ENCODE peak calls at places on chromosomes 4 and X, in eight cellular contexts. M is EH, H is NCI-H748 treated with DMSO at 0.1 percent for 48 hours, R is mesenteric fat pad, S is SJSA1, T is right lobe of liver, F is HT1080, W is NCI-H187 treated with DMSO at 0.1 percent for 48 hours. J is an unnamed sample.

GRCh38 chr4:147830102-147830463 is 98.2 kb downstream of the ARHGAP10 start:
- DNase-seq in M (no peak), H (no peak), R (no peak), S (no peak), T (no peak), F (no peak), W (no peak), J (no peak)

GRCh38 chrX:134374294-134374693 is 85.7 kb upstream of the HPRT1 start:
- DNase-seq in M (no peak), H (no peak), R (no peak), S (peak), T (no peak), F (no peak), W (no peak), J (no peak)

GRCh38 chr4:186946682-186947294 is 223.1 kb upstream of the FAT1 start:
- DNase-seq in M (no peak), H (peak), R (no peak), S (peak), T (no peak), F (peak), W (no peak), J (peak)

GRCh38 chr4:85486425-85487101 is 11.6 kb downstream of the ARHGAP24 start:
- DNase-seq in M (peak), H (no peak), R (no peak), S (no peak), T (no peak), F (no peak), W (no peak), J (peak)

GRCh38 chrX:150934453-150934852 is 36.0 kb upstream of the CD99L2 start:
- DNase-seq in M (peak), H (no peak), R (no peak), S (no peak), T (no peak), F (peak), W (no peak), J (no peak)

GRCh38 chr4:123232439-123232838 is 164.2 kb upstream of the SPRY1 start:
- DNase-seq in M (peak), H (no peak), R (no peak), S (no peak), T (no peak), F (no peak), W (no peak), J (peak)

GRCh38 chr4:173991814-173992213 is 291.7 kb downstream of the FBXO8 start:
- DNase-seq in M (no peak), H (no peak), R (no peak), S (no peak), T (no peak), F (no peak), W (no peak), J (no peak)

GRCh38 chr4:104421576-104421975 is 73.1 kb downstream of the CXXC4 start:
- DNase-seq in M (no peak), H (no peak), R (no peak), S (no peak), T (no peak), F (no peak), W (no peak), J (no peak)

GRCh38 chr4:1676605-1677525 is 7.2 kb downstream of the FAM53A start:
- DNase-seq in M (no peak), H (no peak), R (no peak), S (no peak), T (peak), F (no peak), W (no peak), J (no peak)

GRCh38 chrX:153824348-153824747 is 6.0 kb downstream of the PDZD4 start:
- DNase-seq in M (no peak), H (no peak), R (no peak), S (no peak), T (no peak), F (no peak), W (no peak), J (no peak)

GRCh38 chr4:94642561-94642866 is 115.2 kb upstream of the BMPR1B start:
- DNase-seq in M (peak), H (no peak), R (no peak), S (peak), T (no peak), F (no peak), W (no peak), J (peak)

GRCh38 chrX:7120578-7121219 is 26.8 kb upstream of the STS start:
- DNase-seq in M (peak), H (peak), R (no peak), S (peak), T (no peak), F (peak), W (no peak), J (peak)

GRCh38 chr4:100591156-100591876 is 73.5 kb upstream of the EMCN start:
- DNase-seq in M (no peak), H (no peak), R (no peak), S (no peak), T (no peak), F (no peak), W (peak), J (no peak)

GRCh38 chr4:650951-651883 is 22.9 kb downstream of the ATP5ME start:
- DNase-seq in M (no peak), H (no peak), R (no peak), S (no peak), T (peak), F (no peak), W (peak), J (no peak)

GRCh38 chrX:11704725-11705495 is 39.2 kb upstream of the ARHGAP6 start:
- DNase-seq in M (peak), H (no peak), R (no peak), S (peak), T (no peak), F (peak), W (no peak), J (peak)

GRCh38 chr4:153295131-153295755 is 49.2 kb upstream of the MND1 start:
- DNase-seq in M (no peak), H (no peak), R (no peak), S (no peak), T (no peak), F (no peak), W (no peak), J (no peak)

GRCh38 chrX:63963382-63963781 is 178.4 kb upstream of the ARHGEF9 start:
- DNase-seq in M (peak), H (no peak), R (no peak), S (no peak), T (no peak), F (no peak), W (no peak), J (no peak)

GRCh38 chrX:101022020-101022419 is 29.9 kb downstream of the TRMT2B start:
- DNase-seq in M (no peak), H (no peak), R (no peak), S (no peak), T (no peak), F (no peak), W (no peak), J (no peak)

GRCh38 chr4:163598489-163598888 is 104.0 kb downstream of the TMA16 start:
- DNase-seq in M (no peak), H (no peak), R (no peak), S (no peak), T (no peak), F (no peak), W (no peak), J (no peak)

GRCh38 chrX:40085714-40086113 is 12.0 kb downstream of the BCOR start:
- DNase-seq in M (no peak), H (no peak), R (no peak), S (no peak), T (peak), F (no peak), W (no peak), J (no peak)

J was measured in LHCN-M2.